ENCODE peak calls at places on chromosomes 7 and 10, in five cellular contexts. One of them, this sample, is unnamed.

GRCh38 chr7:148962823-148963582 is 65.3 kb downstream of the PDIA4 start:
- DNase-seq in amniotic stem cell: peak; percentile 63
- DNase-seq in iPS-NIHi11: peak; percentile 59
- DNase-seq in sigmoid colon: peak; percentile 82
- DNase-seq in colonic mucosa: peak; percentile 68
- DNase-seq in this sample: peak; percentile 31

GRCh38 chr10:46248651-46249131 is 38.1 kb upstream of the ANTXRL start:
- DNase-seq in colonic mucosa: peak; percentile 11
- DNase-seq in sigmoid colon: peak; percentile 48
- DNase-seq in iPS-NIHi11: no peak
- DNase-seq in amniotic stem cell: no peak
- DNase-seq in this sample: no peak

GRCh38 chr10:61248013-61248412 is 205.2 kb downstream of the TMEM26 start:
- DNase-seq in amniotic stem cell: no peak
- DNase-seq in sigmoid colon: no peak
- DNase-seq in colonic mucosa: no peak
- DNase-seq in iPS-NIHi11: no peak
- DNase-seq in this sample: no peak

GRCh38 chr7:670501-671390 is 55.8 kb upstream of the DNAAF5 start:
- DNase-seq in sigmoid colon: peak; percentile 51
- DNase-seq in iPS-NIHi11: no peak
- DNase-seq in amniotic stem cell: no peak
- DNase-seq in colonic mucosa: no peak
- DNase-seq in this sample: no peak

GRCh38 chr10:128095753-128096469 is 30.3 kb downstream of the MKI67 start:
- DNase-seq in sigmoid colon: no peak
- DNase-seq in colonic mucosa: no peak
- DNase-seq in iPS-NIHi11: no peak
- DNase-seq in amniotic stem cell: no peak
- DNase-seq in this sample: no peak

GRCh38 chr7:39355664-39356063 is 210.5 kb upstream of the YAE1 start:
- DNase-seq in colonic mucosa: no peak
- DNase-seq in iPS-NIHi11: no peak
- DNase-seq in amniotic stem cell: no peak
- DNase-seq in sigmoid colon: no peak
- DNase-seq in this sample: no peak

GRCh38 chr7:37318541-37318940 is 130.1 kb downstream of the ELMO1 start:
- DNase-seq in amniotic stem cell: no peak
- DNase-seq in colonic mucosa: no peak
- DNase-seq in sigmoid colon: no peak
- DNase-seq in iPS-NIHi11: no peak
- DNase-seq in this sample: no peak

GRCh38 chr10:33897255-33897893 is 562.9 kb upstream of the NRP1 start:
- DNase-seq in iPS-NIHi11: no peak
- DNase-seq in colonic mucosa: no peak
- DNase-seq in sigmoid colon: no peak
- DNase-seq in amniotic stem cell: no peak
- DNase-seq in this sample: no peak

GRCh38 chr7:83640240-83640639 is 8.7 kb downstream of the SEMA3E start:
- DNase-seq in colonic mucosa: no peak
- DNase-seq in iPS-NIHi11: no peak
- DNase-seq in sigmoid colon: no peak
- DNase-seq in amniotic stem cell: no peak
- DNase-seq in this sample: no peak

GRCh38 chr7:1900847-1901246 is 230.8 kb downstream of the ELFN1 start:
- DNase-seq in colonic mucosa: no peak
- DNase-seq in amniotic stem cell: no peak
- DNase-seq in iPS-NIHi11: no peak
- DNase-seq in sigmoid colon: no peak
- DNase-seq in this sample: no peak

GRCh38 chr7:128266529-128266890 is 25.4 kb downstream of the LEP start:
- DNase-seq in colonic mucosa: no peak
- DNase-seq in amniotic stem cell: no peak
- DNase-seq in iPS-NIHi11: no peak
- DNase-seq in sigmoid colon: no peak
- DNase-seq in this sample: no peak

GRCh38 chr7:151485006-151485732 is 34.5 kb downstream of the RHEB start:
- DNase-seq in iPS-NIHi11: no peak
- DNase-seq in amniotic stem cell: peak; percentile 12
- DNase-seq in sigmoid colon: no peak
- DNase-seq in colonic mucosa: no peak
- DNase-seq in this sample: no peak

GRCh38 chr10:62853710-62854109 is 37.5 kb upstream of the EGR2 start:
- DNase-seq in amniotic stem cell: no peak
- DNase-seq in iPS-NIHi11: no peak
- DNase-seq in sigmoid colon: no peak
- DNase-seq in colonic mucosa: no peak
- DNase-seq in this sample: no peak

GRCh38 chr10:133453516-133454203 is at the start of gene SCART1:
- DNase-seq in colonic mucosa: no peak
- DNase-seq in iPS-NIHi11: no peak
- DNase-seq in sigmoid colon: no peak
- DNase-seq in amniotic stem cell: no peak
- DNase-seq in this sample: no peak

GRCh38 chr10:88651131-88651541 is 13.1 kb upstream of the LIPF start:
- DNase-seq in iPS-NIHi11: no peak
- DNase-seq in amniotic stem cell: peak; percentile 70
- DNase-seq in sigmoid colon: no peak
- DNase-seq in colonic mucosa: no peak
- DNase-seq in this sample: no peak

GRCh38 chr7:157009170-157009777 is 1.2 kb downstream of the MNX1 start:
- DNase-seq in sigmoid colon: no peak
- DNase-seq in amniotic stem cell: no peak
- DNase-seq in iPS-NIHi11: no peak
- DNase-seq in colonic mucosa: peak; percentile 78
- DNase-seq in this sample: no peak

GRCh38 chr7:3968234-3968633 is 667.2 kb downstream of the SDK1 start:
- DNase-seq in iPS-NIHi11: no peak
- DNase-seq in sigmoid colon: no peak
- DNase-seq in colonic mucosa: no peak
- DNase-seq in amniotic stem cell: no peak
- DNase-seq in this sample: no peak

GRCh38 chr7:137691566-137691965 is 155.2 kb downstream of the DGKI start:
- DNase-seq in iPS-NIHi11: no peak
- DNase-seq in amniotic stem cell: no peak
- DNase-seq in colonic mucosa: no peak
- DNase-seq in sigmoid colon: no peak
- DNase-seq in this sample: no peak

GRCh38 chr10:16891375-16892313 is 74.4 kb upstream of the RSU1 start:
- DNase-seq in sigmoid colon: peak; percentile 84
- DNase-seq in amniotic stem cell: no peak
- DNase-seq in colonic mucosa: peak; percentile 31
- DNase-seq in iPS-NIHi11: peak; percentile 60
- DNase-seq in this sample: no peak

GRCh38 chr7:48938539-48938938 is 14.2 kb downstream of the CDC14C start:
- DNase-seq in colonic mucosa: no peak
- DNase-seq in amniotic stem cell: no peak
- DNase-seq in iPS-NIHi11: no peak
- DNase-seq in sigmoid colon: no peak
- DNase-seq in this sample: no peak

GRCh38 chr7:28695300-28696261 is 262.5 kb downstream of the TRIL start:
- DNase-seq in amniotic stem cell: no peak
- DNase-seq in iPS-NIHi11: no peak
- DNase-seq in colonic mucosa: no peak
- DNase-seq in sigmoid colon: no peak
- DNase-seq in this sample: no peak

GRCh38 chr10:74877899-74878298 is 51.5 kb downstream of the KAT6B start:
- DNase-seq in sigmoid colon: no peak
- DNase-seq in colonic mucosa: no peak
- DNase-seq in amniotic stem cell: no peak
- DNase-seq in iPS-NIHi11: no peak
- DNase-seq in this sample: no peak

GRCh38 chr7:150948791-150949251 is 29.3 kb downstream of the KCNH2 start:
- DNase-seq in amniotic stem cell: no peak
- DNase-seq in colonic mucosa: no peak
- DNase-seq in iPS-NIHi11: no peak
- DNase-seq in sigmoid colon: peak; percentile 60
- DNase-seq in this sample: no peak

GRCh38 chr10:71068811-71069411 is 143.5 kb upstream of the UNC5B start:
- DNase-seq in iPS-NIHi11: no peak
- DNase-seq in amniotic stem cell: no peak
- DNase-seq in colonic mucosa: no peak
- DNase-seq in sigmoid colon: no peak
- DNase-seq in this sample: peak; percentile 16

GRCh38 chr10:45373783-45374450 is at the start of gene ALOX5:
- DNase-seq in sigmoid colon: no peak
- DNase-seq in iPS-NIHi11: peak; percentile 89
- DNase-seq in colonic mucosa: peak; percentile 80
- DNase-seq in amniotic stem cell: no peak
- DNase-seq in this sample: no peak

GRCh38 chr10:72574636-72575035 is 51.2 kb downstream of the MICU1 start:
- DNase-seq in sigmoid colon: no peak
- DNase-seq in iPS-NIHi11: no peak
- DNase-seq in amniotic stem cell: no peak
- DNase-seq in colonic mucosa: no peak
- DNase-seq in this sample: no peak

GRCh38 chr10:57468886-57469432 is 798.7 kb downstream of the IPMK start:
- DNase-seq in amniotic stem cell: no peak
- DNase-seq in iPS-NIHi11: no peak
- DNase-seq in colonic mucosa: no peak
- DNase-seq in sigmoid colon: no peak
- DNase-seq in this sample: no peak

GRCh38 chr7:115941703-115942268 is 88.8 kb downstream of the TFEC start:
- DNase-seq in amniotic stem cell: no peak
- DNase-seq in iPS-NIHi11: peak; percentile 8
- DNase-seq in colonic mucosa: no peak
- DNase-seq in sigmoid colon: no peak
- DNase-seq in this sample: no peak

GRCh38 chr7:76512941-76513816 is 2.8 kb downstream of the UPK3B start:
- DNase-seq in sigmoid colon: peak; percentile 62
- DNase-seq in iPS-NIHi11: peak; percentile 68
- DNase-seq in colonic mucosa: peak; percentile 22
- DNase-seq in amniotic stem cell: no peak
- DNase-seq in this sample: no peak

This sample was measured in nucleus accumbens.